ENCODE peak calls at places on chromosomes 5 and 9, in four cellular contexts. O, I, T and N are unnamed samples.

GRCh38 chr5:137833463-137833862 is 34.2 kb upstream of the MYOT start:
- DNase-seq in O (peak; percentile 90), I (no peak), T (peak; percentile 47), N (peak; percentile 83)

GRCh38 chr5:138706655-138707480 is 46.4 kb upstream of the CTNNA1 start:
- DNase-seq in O (peak; percentile 52), I (no peak), T (no peak), N (peak; percentile 66)

GRCh38 chr9:2729003-2729402 is 11.7 kb downstream of the KCNV2 start:
- DNase-seq in O (peak; percentile 45), I (no peak), T (no peak), N (peak; percentile 38)

GRCh38 chr5:103207653-103208052 is 50.9 kb upstream of the MACIR start:
- DNase-seq in O (no peak), I (no peak), T (no peak), N (no peak)

GRCh38 chr5:887947-888640 is 4.5 kb downstream of the BRD9 start:
- DNase-seq in O (no peak), I (no peak), T (no peak), N (no peak)

GRCh38 chr5:169796731-169797130 is 159.7 kb downstream of the DOCK2 start:
- DNase-seq in O (peak; percentile 29), I (no peak), T (no peak), N (no peak)

GRCh38 chr9:106393226-106393625 is 469.7 kb upstream of the ZNF462 start:
- DNase-seq in O (no peak), I (no peak), T (no peak), N (no peak)

GRCh38 chr5:172528440-172528839 is 74.1 kb upstream of the SH3PXD2B start:
- DNase-seq in O (no peak), I (no peak), T (no peak), N (no peak)

GRCh38 chr9:70478963-70479641 is 64.6 kb upstream of the KLF9 start:
- DNase-seq in O (no peak), I (no peak), T (no peak), N (peak; percentile 73)

GRCh38 chr9:18327106-18327505 is 146.8 kb upstream of the ADAMTSL1 start:
- DNase-seq in O (no peak), I (no peak), T (no peak), N (no peak)

GRCh38 chr5:124869481-124870033 is 123.1 kb upstream of the ZNF608 start:
- DNase-seq in O (no peak), I (no peak), T (no peak), N (no peak)

GRCh38 chr9:32292611-32293010 is 91.8 kb upstream of the ACO1 start:
- DNase-seq in O (no peak), I (no peak), T (no peak), N (no peak)

GRCh38 chr9:20024159-20024571 is 235.3 kb upstream of the SLC24A2 start:
- DNase-seq in O (no peak), I (no peak), T (peak; percentile 35), N (no peak)

GRCh38 chr5:58046371-58046770 is 413.5 kb downstream of the PLK2 start:
- DNase-seq in O (no peak), I (no peak), T (no peak), N (no peak)

GRCh38 chr9:119963258-119963797 is 594.1 kb upstream of the BRINP1 start:
- DNase-seq in O (no peak), I (no peak), T (no peak), N (peak; percentile 17)

GRCh38 chr9:87395804-87396458 is 101.7 kb upstream of the DAPK1 start:
- DNase-seq in O (no peak), I (no peak), T (no peak), N (no peak)

GRCh38 chr5:160641405-160641804 is 210.6 kb downstream of the ATP10B start:
- DNase-seq in O (no peak), I (no peak), T (no peak), N (no peak)

GRCh38 chr9:113427629-113428028 is 17.1 kb downstream of the C9orf43 start:
- DNase-seq in O (no peak), I (no peak), T (no peak), N (peak; percentile 68)

GRCh38 chr9:137878146-137878941 is 762 bp downstream of the CACNA1B start:
- DNase-seq in O (no peak), I (peak; percentile 36), T (peak; percentile 63), N (no peak)

GRCh38 chr9:37602817-37603216 is 10.4 kb upstream of the TOMM5 start:
- DNase-seq in O (peak; percentile 81), I (no peak), T (no peak), N (peak; percentile 86)

GRCh38 chr9:138044485-138045383 is 167.2 kb downstream of the CACNA1B start:
- DNase-seq in O (no peak), I (no peak), T (no peak), N (no peak)

GRCh38 chr5:67648201-67648671 is 451.6 kb upstream of the CD180 start:
- DNase-seq in O (no peak), I (no peak), T (no peak), N (no peak)

GRCh38 chr9:17509151-17509550 is 69.7 kb upstream of the SH3GL2 start:
- DNase-seq in O (no peak), I (no peak), T (no peak), N (no peak)

GRCh38 chr9:106859957-106860715 is 2.8 kb upstream of the ZNF462 start:
- DNase-seq in O (peak; percentile 63), I (peak; percentile 9), T (no peak), N (peak; percentile 56)

GRCh38 chr9:134186471-134187109 is 22.2 kb upstream of the RNU6ATAC start:
- DNase-seq in O (no peak), I (no peak), T (no peak), N (no peak)

GRCh38 chr5:178765753-178766300 is 35.4 kb upstream of the ZNF354A start:
- DNase-seq in O (no peak), I (no peak), T (no peak), N (peak; percentile 21)

GRCh38 chr9:137985637-137986071 is 108.1 kb downstream of the CACNA1B start:
- DNase-seq in O (no peak), I (no peak), T (no peak), N (no peak)

GRCh38 chr5:141647851-141648250 is 3.4 kb downstream of the FCHSD1 start:
- DNase-seq in O (no peak), I (no peak), T (no peak), N (no peak)

GRCh38 chr9:90871327-90871935 is 69.8 kb downstream of the SYK start:
- DNase-seq in O (no peak), I (no peak), T (no peak), N (no peak)

GRCh38 chr9:90873422-90873821 is 71.8 kb downstream of the SYK start:
- DNase-seq in O (no peak), I (no peak), T (no peak), N (no peak)

GRCh38 chr9:90868555-90868954 is 66.9 kb downstream of the SYK start:
- DNase-seq in O (no peak), I (no peak), T (no peak), N (no peak)

GRCh38 chr9:90872835-90873294 is 71.2 kb downstream of the SYK start:
- DNase-seq in O (no peak), I (no peak), T (no peak), N (no peak)

DNA sequence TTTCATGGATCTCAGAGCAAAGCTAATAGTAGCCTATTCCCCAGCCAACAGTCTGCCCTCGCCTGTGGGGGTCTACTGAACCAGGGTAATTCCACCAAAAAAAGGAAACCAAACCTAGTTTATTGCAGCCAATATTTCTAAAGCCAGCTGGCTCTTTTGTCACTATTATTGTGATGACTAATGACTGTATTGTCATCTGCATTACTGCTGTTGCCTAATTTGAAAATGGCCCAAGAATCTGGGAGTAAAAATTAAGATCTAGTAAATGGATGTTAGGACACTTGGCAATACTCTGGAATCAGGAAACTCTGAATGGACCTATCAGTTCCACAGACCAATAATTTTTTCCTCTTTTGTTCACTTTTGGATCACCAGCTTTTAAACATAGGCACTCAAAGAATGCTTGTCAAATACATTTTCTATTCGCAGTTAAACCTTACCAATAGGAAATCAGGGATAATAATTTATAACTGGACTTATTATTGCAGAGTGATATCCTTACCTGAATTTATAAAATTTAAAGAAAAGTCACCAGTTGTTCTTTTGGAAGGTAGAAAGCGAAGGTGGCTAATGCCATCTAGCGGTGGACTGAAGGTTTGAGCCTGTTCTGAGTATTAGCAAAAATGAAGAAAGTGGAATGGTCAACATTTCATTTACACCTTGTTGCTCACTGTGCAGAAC is 69.2 kb downstream of the SYK start:
- DNase-seq in O (peak; percentile 59), I (no peak), T (peak; percentile 35), N (peak; percentile 59)
- TF ChIP-seq CTCF in O (peak; percentile 86), I (peak; percentile 83), T (peak; percentile 72), N (peak; percentile 80)

DNA sequence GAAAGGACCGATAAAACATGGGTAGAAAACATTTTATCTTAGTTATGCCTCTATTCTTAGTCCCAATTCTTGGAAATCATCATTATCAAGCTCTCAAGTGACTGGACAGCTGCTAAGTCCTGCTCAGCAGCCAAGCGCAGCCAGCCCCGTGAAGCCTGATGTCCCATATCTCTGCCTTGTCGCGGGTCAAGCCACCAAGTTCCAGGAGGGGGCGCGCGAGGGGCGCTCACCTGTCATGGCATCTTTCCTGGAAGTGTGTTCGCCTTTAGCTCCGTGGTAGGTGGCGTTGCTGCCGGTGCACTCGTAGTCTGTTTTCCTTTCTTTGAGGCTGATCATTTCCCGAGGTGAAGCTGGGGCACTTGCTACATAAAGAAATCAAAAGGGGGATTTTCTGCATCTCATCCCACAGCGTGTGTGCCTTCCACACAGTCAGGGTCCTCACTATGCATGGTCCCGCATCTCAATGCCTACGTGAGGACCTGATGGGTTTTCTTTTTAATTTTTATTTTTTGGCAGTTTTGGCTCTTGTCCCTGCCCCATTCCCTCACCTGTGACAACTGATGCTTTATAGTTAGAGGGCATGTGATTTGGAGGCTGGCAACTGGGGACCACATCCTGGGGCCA is 227.0 kb upstream of the DAP start:
- DNase-seq in O (peak; percentile 75), I (peak; percentile 69), T (peak; percentile 95), N (peak; percentile 70)
- TF ChIP-seq CTCF in O (peak; percentile 90), I (peak; percentile 96), T (peak; percentile 97), N (peak; percentile 68)

GRCh38 chr5:154461531-154461930 is 15.7 kb downstream of the SAP30L start:
- DNase-seq in O (peak; percentile 19), I (no peak), T (no peak), N (peak; percentile 43)
- TF ChIP-seq CTCF in O (peak; percentile 30), I (no peak), T (peak; percentile 22), N (peak; percentile 13)

GRCh38 chr5:10451137-10451824 is 9.6 kb downstream of the ROPN1L start:
- DNase-seq in O (peak; percentile 51), I (no peak), T (no peak), N (peak; percentile 39)

GRCh38 chr5:10454591-10455272 is 13.1 kb downstream of the ROPN1L start:
- DNase-seq in O (peak; percentile 94), I (no peak), T (no peak), N (peak; percentile 74)

GRCh38 chr5:10455273-10455670 is 13.6 kb downstream of the ROPN1L start:
- DNase-seq in O (no peak), I (no peak), T (no peak), N (no peak)

GRCh38 chr5:10453564-10453963 is 11.9 kb downstream of the ROPN1L start:
- DNase-seq in O (peak; percentile 98), I (no peak), T (no peak), N (no peak)

DNA sequence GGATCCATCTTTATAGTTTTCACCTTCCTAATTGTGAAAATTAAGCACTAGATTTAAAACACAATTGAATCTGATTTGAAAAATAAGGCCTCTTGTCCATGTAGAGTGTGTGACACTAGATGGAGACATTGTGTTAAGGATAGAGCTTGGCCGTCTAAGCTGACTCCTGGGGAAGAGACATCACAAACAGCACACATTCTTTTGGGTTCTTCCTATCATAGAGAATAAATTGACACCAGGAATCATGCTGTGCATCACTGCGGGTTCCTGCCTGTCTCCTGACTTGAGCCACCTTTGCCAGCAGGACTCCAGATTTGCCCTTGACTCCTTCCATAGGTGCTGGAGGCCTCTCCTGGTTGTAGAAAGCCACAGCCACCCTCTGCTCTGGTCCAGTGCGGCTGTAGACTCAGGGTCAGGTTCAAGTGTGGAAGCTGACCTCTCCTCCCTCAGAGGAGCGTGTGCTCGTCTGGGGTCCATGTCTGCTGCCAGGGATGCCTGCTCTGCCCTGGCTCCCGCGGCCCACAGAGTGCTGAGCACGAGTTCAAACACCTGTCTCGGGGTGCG is 11.2 kb downstream of the ROPN1L start:
- DNase-seq in O (peak; percentile 98), I (peak; percentile 41), T (peak; percentile 56), N (peak; percentile 77)
- TF ChIP-seq CTCF in O (peak; percentile 99), I (peak; percentile 66), T (peak; percentile 72), N (peak; percentile 65)